ENCODE peak calls at places on chromosomes 6 and 20, in nine cellular contexts. K is SJSA1; C is transverse colon; D is activated CD8-positive, alpha-beta T cell treated with anti-CD3 and anti-CD28 coated beads, Interleukin-2, amount 10 ng/mL, durations not matched to agents 7 days and 5 days; Z is memory B cell; N is stimulated activated CD8-positive, alpha-beta memory T cell treated with anti-CD3 and anti-CD28 coated beads, Interleukin-4, amount 100 ng/mL, for 48 hours; M is stimulated activated CD4-positive, alpha-beta T cell treated with anti-CD3 and anti-CD28 coated beads, Interleukin-15, amount 100 ng/mL, for 1 hour; G is EH; T is left colon. I is an unnamed sample.
A peak's percentile ranks its signal among the peaks of the same experiment; 100 is the strongest.

GRCh38 chr6:150328744-150329400 is 39.9 kb upstream of the IYD start:
- DNase-seq in T (no peak), D (no peak), C (no peak), G (no peak), M (no peak), Z (no peak), N (no peak), K (no peak), I (no peak)

GRCh38 chr6:34027445-34027936 is 118.4 kb downstream of the GRM4 start:
- DNase-seq in D (peak; percentile 69), G (peak; percentile 48), T (peak; percentile 79), C (peak; percentile 64), Z (peak; percentile 68), N (peak; percentile 84), K (peak; percentile 43), M (peak; percentile 45), I (peak; percentile 53)

GRCh38 chr6:36962874-36963273 is 8.3 kb downstream of the PI16 start:
- DNase-seq in M (peak; percentile 71), Z (peak; percentile 80), T (peak; percentile 72), C (peak; percentile 74), D (peak; percentile 87), N (peak; percentile 80), G (peak; percentile 46), K (no peak), I (peak; percentile 80)

GRCh38 chr6:139017227-139017626 is 11.3 kb upstream of the ABRACL start:
- DNase-seq in N (no peak), T (no peak), K (no peak), M (no peak), C (no peak), G (no peak), Z (no peak), D (no peak), I (no peak)

GRCh38 chr6:52534966-52535390 is 41.9 kb downstream of the TRAM2 start:
- DNase-seq in D (peak; percentile 82), T (no peak), K (no peak), Z (no peak), N (peak; percentile 63), G (no peak), M (no peak), C (no peak), I (no peak)

GRCh38 chr6:15346315-15346714 is 100.4 kb downstream of the JARID2 start:
- DNase-seq in C (no peak), G (no peak), N (no peak), Z (no peak), T (no peak), M (no peak), K (no peak), D (no peak), I (no peak)

GRCh38 chr6:131013495-131013894 is 49.5 kb downstream of the EPB41L2 start:
- DNase-seq in M (no peak), D (no peak), C (no peak), N (no peak), Z (no peak), T (no peak), K (peak; percentile 45), G (peak; percentile 90), I (no peak)

GRCh38 chr6:41697902-41698349 is 37.5 kb downstream of the TFEB start:
- DNase-seq in M (no peak), Z (no peak), D (no peak), G (peak; percentile 80), N (no peak), K (no peak), T (no peak), C (no peak), I (no peak)

GRCh38 chr20:38334016-38334415 is 12.3 kb upstream of the LBP start:
- DNase-seq in Z (no peak), G (no peak), N (no peak), K (no peak), C (no peak), M (no peak), T (no peak), D (no peak), I (no peak)

GRCh38 chr6:17935188-17936149 is 52.0 kb downstream of the KIF13A start:
- DNase-seq in M (no peak), T (no peak), K (no peak), G (no peak), D (no peak), N (no peak), C (no peak), Z (no peak), I (no peak)

GRCh38 chr20:23061713-23062561 is 12.5 kb upstream of the THBD start:
- DNase-seq in D (no peak), G (peak; percentile 90), C (peak; percentile 17), K (peak; percentile 76), Z (no peak), T (no peak), N (no peak), M (no peak), I (no peak)

GRCh38 chr20:45426621-45427020 is 10.7 kb downstream of the PIGT start:
- DNase-seq in M (no peak), T (no peak), D (no peak), Z (no peak), K (no peak), C (no peak), G (no peak), N (no peak), I (no peak)

GRCh38 chr6:22545051-22545450 is 24.3 kb upstream of the HDGFL1 start:
- DNase-seq in D (no peak), Z (no peak), N (no peak), T (no peak), G (no peak), M (no peak), K (no peak), C (no peak), I (no peak)

GRCh38 chr6:157879873-157880254 is 56.8 kb downstream of the SNX9 start:
- DNase-seq in T (no peak), D (no peak), C (no peak), K (no peak), M (no peak), N (no peak), Z (no peak), G (no peak), I (no peak)

I was measured in naive B cell.